ENCODE peak calls at places on chromosomes 16 and 17, in eight cellular contexts. P is heart right ventricle, T is WERI-Rb-1, F is fibroblast of lung, R is left ventricle myocardium inferior, Z is MM.1S, X is ovary, V is pancreas. D is an unnamed sample.

GRCh38 chr16:17784073-17784472 is 313.3 kb upstream of the XYLT1 start:
- DNase-seq in P (no peak), T (no peak), F (peak; percentile 47), R (no peak), Z (peak; percentile 18), X (no peak), V (no peak), D (peak; percentile 43)

GRCh38 chr17:65334391-65334790 is 197.2 kb downstream of the RGS9 start:
- DNase-seq in P (no peak), T (no peak), F (no peak), R (no peak), Z (no peak), X (no peak), V (no peak), D (no peak)

GRCh38 chr17:28988475-28988874 is 17.4 kb downstream of the SEZ6 start:
- DNase-seq in P (no peak), T (no peak), F (no peak), R (no peak), Z (no peak), X (no peak), V (no peak), D (no peak)

GRCh38 chr16:85017151-85017550 is 5.8 kb upstream of the ZDHHC7 start:
- DNase-seq in P (no peak), T (no peak), F (no peak), R (no peak), Z (peak; percentile 55), X (no peak), V (no peak), D (no peak)

GRCh38 chr17:13346996-13347762 is 254.6 kb downstream of the HS3ST3A1 start:
- DNase-seq in P (no peak), T (no peak), F (peak; percentile 92), R (no peak), Z (no peak), X (no peak), V (no peak), D (no peak)

GRCh38 chr17:81821603-81822311 is 11.3 kb downstream of the MCRIP1 start:
- DNase-seq in P (peak; percentile 85), T (peak; percentile 95), F (peak; percentile 65), R (peak; percentile 84), Z (no peak), X (peak; percentile 68), V (peak; percentile 97), D (peak; percentile 88)

GRCh38 chr16:70687172-70687531 is 1.3 kb upstream of the MTSS2 start:
- DNase-seq in P (no peak), T (peak; percentile 55), F (no peak), R (no peak), Z (no peak), X (peak; percentile 42), V (no peak), D (no peak)

GRCh38 chr17:31415004-31415454 is 23.6 kb downstream of the RAB11FIP4 start:
- DNase-seq in P (no peak), T (no peak), F (no peak), R (no peak), Z (no peak), X (no peak), V (no peak), D (peak; percentile 76)

GRCh38 chr16:78633551-78633950 is 534.1 kb downstream of the WWOX start:
- DNase-seq in P (no peak), T (no peak), F (no peak), R (no peak), Z (no peak), X (no peak), V (no peak), D (no peak)

GRCh38 chr17:75487351-75488070 is 27.8 kb downstream of the CASKIN2 start:
- DNase-seq in P (no peak), T (no peak), F (no peak), R (no peak), Z (no peak), X (no peak), V (no peak), D (no peak)

GRCh38 chr17:19011581-19011980 is 7.0 kb upstream of the FAM83G start:
- DNase-seq in P (no peak), T (no peak), F (no peak), R (no peak), Z (no peak), X (no peak), V (no peak), D (no peak)

GRCh38 chr17:54967621-54968258 is 714 bp downstream of the COX11 start:
- DNase-seq in P (no peak), T (peak; percentile 39), F (peak; percentile 36), R (no peak), Z (peak; percentile 63), X (no peak), V (no peak), D (peak; percentile 64)

GRCh38 chr16:29994613-29995329 is 646 bp downstream of the HIRIP3 start:
- DNase-seq in P (peak; percentile 44), T (peak; percentile 81), F (no peak), R (no peak), Z (no peak), X (peak; percentile 70), V (peak; percentile 73), D (peak; percentile 98)

GRCh38 chr16:47461598-47462266 is 601 bp downstream of the PHKB start:
- DNase-seq in P (peak; percentile 36), T (no peak), F (peak; percentile 53), R (no peak), Z (peak; percentile 80), X (no peak), V (peak; percentile 27), D (peak; percentile 34)

GRCh38 chr17:44651228-44651627 is 5.0 kb upstream of the MEIOC start:
- DNase-seq in P (no peak), T (no peak), F (no peak), R (no peak), Z (no peak), X (no peak), V (no peak), D (no peak)
- H3K4me3 ChIP-seq in P (no peak overlapping the region), T (no peak overlapping the region), F (no peak overlapping the region), R (no peak overlapping the region), Z (no peak overlapping the region), X (no peak overlapping the region), V (no peak overlapping the region), D (no peak overlapping the region)

DNA sequence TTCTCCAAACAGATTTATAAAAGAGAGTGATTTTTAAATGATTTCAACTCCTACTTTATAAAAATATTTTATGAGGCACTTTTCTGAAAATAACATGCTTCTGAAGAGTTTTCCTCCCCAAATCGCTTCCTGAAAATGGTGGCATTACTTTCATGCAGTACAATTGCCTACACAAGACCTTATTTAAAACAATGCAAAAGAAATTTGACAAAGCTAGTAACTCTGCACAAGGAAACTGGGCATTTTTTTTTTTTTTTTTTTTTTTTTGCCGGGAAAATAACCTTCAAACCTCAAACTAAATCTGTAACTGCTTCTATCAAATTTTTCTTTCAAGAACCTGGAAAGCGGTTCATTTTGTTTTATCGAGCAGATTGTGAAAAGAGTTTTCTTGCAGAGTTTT is 290.3 kb upstream of the SALL1 start:
- DNase-seq in P (no peak), T (no peak), F (no peak), R (no peak), Z (no peak), X (no peak), V (no peak), D (no peak)
- H3K27me3 ChIP-seq in P (peaks cover 38% of the 10 kb centered on the region), T (no peaks in the 10 kb centered on the region), F (peaks cover 6% of the 10 kb centered on the region), R (peaks cover 53% of the 10 kb centered on the region), Z (no peaks in the 10 kb centered on the region), X (no peaks in the 10 kb centered on the region), V (no peaks in the 10 kb centered on the region), D (no peaks in the 10 kb centered on the region)

GRCh38 chr17:77811521-77811920 is 147.0 kb upstream of the TNRC6C start:
- DNase-seq in P (no peak), T (no peak), F (no peak), R (no peak), Z (no peak), X (no peak), V (no peak), D (no peak)
- H3K4me3 ChIP-seq in P (no peak overlapping the region), T (no peak overlapping the region), F (no peak overlapping the region), R (no peak overlapping the region), Z (no peak overlapping the region), X (no peak overlapping the region), V (no peak overlapping the region), D (no peak overlapping the region)

DNA sequence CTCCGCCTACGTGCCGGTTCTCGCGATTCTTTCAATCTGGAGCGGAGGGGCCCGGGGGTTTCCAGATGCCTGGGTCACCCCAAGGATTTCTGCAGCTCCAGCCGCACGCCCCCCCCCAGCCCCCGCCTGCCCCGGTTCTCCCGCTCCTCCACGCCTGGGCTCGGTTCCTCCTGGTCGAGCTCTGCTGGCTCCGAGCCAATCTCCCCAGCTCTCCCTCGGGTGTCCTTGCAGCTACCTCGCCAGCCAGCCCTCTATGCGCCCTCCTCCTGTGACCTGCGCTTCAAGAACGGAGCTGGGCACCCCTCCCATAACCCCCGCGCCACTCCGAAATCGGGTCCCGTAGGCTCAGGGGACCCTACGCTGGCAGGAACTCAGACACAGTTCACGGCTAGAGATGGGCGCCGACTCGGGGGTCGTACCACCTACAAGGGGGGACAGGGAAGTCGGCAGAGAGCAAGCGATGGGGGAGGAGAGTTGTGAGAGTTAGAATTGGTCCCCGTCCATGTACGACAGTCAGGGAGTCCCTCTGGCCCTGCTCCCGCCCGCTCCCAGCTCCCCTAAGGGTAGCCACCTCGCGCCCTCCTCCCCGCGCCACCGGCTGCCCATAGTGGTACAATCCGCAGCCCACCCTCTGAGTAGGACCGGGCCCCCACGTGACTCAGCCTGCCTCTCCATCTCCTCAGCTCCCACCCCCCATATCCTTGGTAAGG is 956 bp downstream of the FGF11 start:
- DNase-seq in P (peak; percentile 60), T (peak; percentile 58), F (peak; percentile 14), R (peak; percentile 71), Z (no peak), X (peak; percentile 70), V (peak; percentile 49), D (peak; percentile 91)
- H3K27me3 ChIP-seq in P (peaks cover 53% of the 10 kb centered on the region), T (peaks cover 12% of the 10 kb centered on the region), F (peaks cover 25% of the 10 kb centered on the region), R (peaks cover 34% of the 10 kb centered on the region), Z (peaks cover 69% of the 10 kb centered on the region), X (no peaks in the 10 kb centered on the region), V (no peaks in the 10 kb centered on the region), D (peaks cover 48% of the 10 kb centered on the region)

GRCh38 chr17:78126895-78127239 is 1.7 kb downstream of the TMC6 start:
- DNase-seq in P (no peak), T (no peak), F (no peak), R (no peak), Z (no peak), X (no peak), V (no peak), D (peak; percentile 52)
- H3K4me3 ChIP-seq in P (peak overlapping the region; percentile 97), T (no peak overlapping the region), F (no peak overlapping the region), R (peak overlapping the region; percentile 82), Z (peak overlapping the region; percentile 96), X (no peak overlapping the region), V (no peak overlapping the region), D (peak overlapping the region; percentile 75)

GRCh38 chr17:46876353-46876887 is 25.0 kb downstream of the WNT9B start:
- DNase-seq in P (no peak), T (peak; percentile 66), F (no peak), R (no peak), Z (peak; percentile 76), X (no peak), V (peak; percentile 90), D (peak; percentile 88)
- H3K27me3 ChIP-seq in P (no peaks in the 10 kb centered on the region), T (no peaks in the 10 kb centered on the region), F (peaks cover 12% of the 10 kb centered on the region), R (no peaks in the 10 kb centered on the region), Z (no peaks in the 10 kb centered on the region), X (no peaks in the 10 kb centered on the region), V (no peaks in the 10 kb centered on the region), D (no peaks in the 10 kb centered on the region)

DNA sequence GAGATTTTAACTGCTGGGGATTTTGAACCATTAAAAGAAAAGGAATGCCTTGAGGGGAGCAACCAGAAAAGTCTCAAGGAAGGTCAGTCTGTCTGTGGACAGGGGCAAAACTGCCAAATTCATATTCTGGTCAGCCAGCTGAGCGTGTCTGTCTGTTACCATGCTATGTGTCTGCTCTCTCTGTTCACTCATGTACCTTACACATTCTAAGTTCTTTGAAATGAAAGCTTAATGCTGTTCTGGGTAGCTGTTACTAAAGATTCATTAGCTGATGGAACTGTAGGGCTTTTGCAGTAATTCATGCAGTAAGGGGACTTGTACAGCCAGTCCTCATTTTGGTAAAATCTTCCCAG is 115.8 kb downstream of the MRTFB start:
- DNase-seq in P (no peak), T (no peak), F (no peak), R (no peak), Z (no peak), X (no peak), V (no peak), D (no peak)
- H3K4me3 ChIP-seq in P (peak overlapping the region; percentile 60), T (no peak overlapping the region), F (peak overlapping the region; percentile 45), R (peak overlapping the region; percentile 62), Z (no peak overlapping the region), X (peak overlapping the region; percentile 28), V (no peak overlapping the region), D (no peak overlapping the region)